ENCODE peak calls at places on chromosomes 6 and 20, in five cellular contexts. One of them, this sample, is unnamed.

GRCh38 chr6:148407372-148407771 is 64.7 kb downstream of the SASH1 start:
- DNase-seq in AG09309: peak
- DNase-seq in PC-9: peak
- DNase-seq in kidney epithelial cell: no peak
- DNase-seq in HepG2: no peak
- DNase-seq in this sample: no peak

GRCh38 chr6:146785001-146785585 is 186.3 kb downstream of the ADGB start:
- DNase-seq in PC-9: no peak
- DNase-seq in AG09309: no peak
- DNase-seq in HepG2: peak
- DNase-seq in kidney epithelial cell: no peak
- DNase-seq in this sample: no peak

GRCh38 chr20:11229772-11230171 is 556.0 kb upstream of the JAG1 start:
- DNase-seq in PC-9: peak
- DNase-seq in kidney epithelial cell: peak
- DNase-seq in HepG2: no peak
- DNase-seq in AG09309: peak
- DNase-seq in this sample: no peak

GRCh38 chr6:151170622-151171246 is 69.0 kb upstream of the AKAP12 start:
- DNase-seq in PC-9: no peak
- DNase-seq in AG09309: no peak
- DNase-seq in HepG2: no peak
- DNase-seq in kidney epithelial cell: no peak
- DNase-seq in this sample: no peak

GRCh38 chr20:57425150-57426013 is 34.2 kb downstream of the RBM38 start:
- DNase-seq in kidney epithelial cell: no peak
- DNase-seq in PC-9: no peak
- DNase-seq in HepG2: no peak
- DNase-seq in AG09309: no peak
- DNase-seq in this sample: no peak

GRCh38 chr6:44152109-44152461 is 6.5 kb upstream of the CAPN11 start:
- DNase-seq in HepG2: no peak
- DNase-seq in kidney epithelial cell: no peak
- DNase-seq in AG09309: no peak
- DNase-seq in PC-9: no peak
- DNase-seq in this sample: no peak

GRCh38 chr20:61589055-61589385 is 337.0 kb downstream of the CDH4 start:
- DNase-seq in PC-9: no peak
- DNase-seq in kidney epithelial cell: peak
- DNase-seq in HepG2: no peak
- DNase-seq in AG09309: peak
- DNase-seq in this sample: no peak

GRCh38 chr6:15588966-15589634 is 73.7 kb downstream of the DTNBP1 start:
- DNase-seq in AG09309: peak
- DNase-seq in PC-9: no peak
- DNase-seq in kidney epithelial cell: peak
- DNase-seq in HepG2: no peak
- DNase-seq in this sample: no peak

GRCh38 chr20:19929749-19930148 is 87.4 kb upstream of the NAA20 start:
- DNase-seq in PC-9: no peak
- DNase-seq in kidney epithelial cell: no peak
- DNase-seq in HepG2: no peak
- DNase-seq in AG09309: no peak
- DNase-seq in this sample: no peak

GRCh38 chr20:3473324-3473723 is 2.5 kb downstream of the ATRN start:
- DNase-seq in AG09309: no peak
- DNase-seq in kidney epithelial cell: no peak
- DNase-seq in PC-9: no peak
- DNase-seq in HepG2: no peak
- DNase-seq in this sample: no peak

DNA sequence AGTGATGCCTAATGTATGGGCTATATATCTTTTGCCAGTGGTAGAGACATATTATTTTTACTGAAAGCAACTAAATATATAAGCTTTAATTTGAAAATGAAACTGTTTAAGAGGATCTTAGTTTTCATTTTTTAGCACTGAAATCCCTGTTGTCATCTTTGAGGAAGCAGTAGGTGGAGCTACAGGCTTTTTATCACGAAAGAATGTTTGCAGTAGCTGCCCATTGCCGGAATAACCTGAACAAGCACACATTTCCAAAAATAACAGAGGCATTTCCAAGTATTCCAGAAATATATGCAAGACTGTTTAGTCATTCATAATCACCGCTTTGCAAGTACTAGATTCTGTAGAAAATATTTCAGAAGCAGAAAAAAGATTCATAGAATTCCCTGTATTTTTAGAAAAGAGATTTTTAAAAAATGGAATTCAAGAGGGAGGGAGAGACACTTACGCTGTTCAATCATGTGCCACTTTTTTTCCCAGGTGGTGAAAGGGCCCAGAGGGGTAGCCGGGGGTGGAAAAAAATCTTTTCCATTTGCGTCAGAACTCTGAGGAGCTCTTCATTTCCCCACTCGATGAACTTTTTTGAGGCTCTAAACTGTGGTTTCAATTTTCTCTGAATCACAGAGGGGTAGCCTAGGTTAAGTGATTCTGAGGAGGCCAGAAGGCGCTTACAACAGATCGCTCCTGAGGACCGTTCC is 142.5 kb upstream of the FERMT1 start:
- DNase-seq in kidney epithelial cell: peak
- DNase-seq in PC-9: no peak
- DNase-seq in HepG2: peak
- DNase-seq in AG09309: peak
- DNase-seq in this sample: no peak
- TF ChIP-seq CTCF in kidney epithelial cell: peak
- TF ChIP-seq CTCF in PC-9: peak
- TF ChIP-seq CTCF in HepG2: peak
- TF ChIP-seq CTCF in AG09309: peak
- TF ChIP-seq CTCF in this sample: peak

GRCh38 chr20:31663524-31663837 is 25.8 kb downstream of the COX4I2 start:
- DNase-seq in kidney epithelial cell: no peak
- DNase-seq in AG09309: no peak
- DNase-seq in PC-9: no peak
- DNase-seq in HepG2: no peak
- DNase-seq in this sample: no peak
- TF ChIP-seq CTCF in kidney epithelial cell: no peak
- TF ChIP-seq CTCF in AG09309: no peak
- TF ChIP-seq CTCF in PC-9: no peak
- TF ChIP-seq CTCF in HepG2: no peak
- TF ChIP-seq CTCF in this sample: no peak

GRCh38 chr6:95128439-95128838 is 448.9 kb upstream of the MANEA start:
- DNase-seq in HepG2: no peak
- DNase-seq in kidney epithelial cell: no peak
- DNase-seq in PC-9: no peak
- DNase-seq in AG09309: no peak
- DNase-seq in this sample: no peak

DNA sequence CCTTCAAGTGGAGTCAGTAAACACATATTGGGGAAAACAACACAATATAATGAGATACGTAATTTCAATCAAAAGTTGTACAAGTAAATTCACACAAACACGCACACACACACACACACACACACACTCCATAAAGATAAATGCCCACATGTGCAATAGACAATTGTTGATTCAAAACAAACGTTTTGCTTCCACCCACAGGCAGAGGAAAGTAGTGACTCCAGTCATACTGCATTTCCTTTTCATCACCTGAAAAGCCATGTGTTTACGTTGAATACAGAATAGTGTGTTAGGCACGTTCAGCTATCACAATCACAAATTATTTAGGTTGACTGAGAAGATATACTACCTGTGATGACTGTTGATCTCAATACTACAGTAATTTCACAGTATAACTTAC is 443.8 kb upstream of the MANEA start:
- DNase-seq in AG09309: no peak
- DNase-seq in kidney epithelial cell: no peak
- DNase-seq in HepG2: no peak
- DNase-seq in PC-9: no peak
- DNase-seq in this sample: no peak
- TF ChIP-seq CTCF in AG09309: no peak
- TF ChIP-seq CTCF in kidney epithelial cell: peak
- TF ChIP-seq CTCF in HepG2: peak
- TF ChIP-seq CTCF in PC-9: peak
- TF ChIP-seq CTCF in this sample: peak

GRCh38 chr20:9329356-9330092 is 184.9 kb upstream of the LAMP5 start:
- DNase-seq in AG09309: no peak
- DNase-seq in kidney epithelial cell: no peak
- DNase-seq in HepG2: no peak
- DNase-seq in PC-9: no peak
- DNase-seq in this sample: no peak

GRCh38 chr20:9319687-9320384 is 194.6 kb upstream of the LAMP5 start:
- DNase-seq in AG09309: no peak
- DNase-seq in PC-9: no peak
- DNase-seq in kidney epithelial cell: no peak
- DNase-seq in HepG2: no peak
- DNase-seq in this sample: no peak

DNA sequence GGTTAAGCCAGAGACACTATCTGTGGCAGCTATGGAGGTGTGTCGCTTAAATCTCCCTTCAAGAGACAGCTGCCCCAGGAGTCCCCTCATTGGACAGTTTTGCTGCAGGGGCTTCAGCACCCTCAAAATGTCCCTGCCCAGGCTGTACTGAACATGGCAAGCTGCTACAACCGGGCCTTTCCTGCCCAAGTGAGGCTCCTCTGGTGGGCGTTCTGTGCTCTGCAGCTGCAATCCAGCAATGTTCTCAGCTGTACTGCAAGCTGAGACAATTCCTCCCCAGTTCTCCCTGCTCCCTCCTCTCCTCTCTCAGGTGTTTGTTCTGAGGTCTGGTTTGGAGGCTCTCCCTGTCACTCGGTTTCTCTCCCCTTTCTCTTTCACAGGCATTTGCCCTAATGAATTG is 190.8 kb upstream of the LAMP5 start:
- DNase-seq in PC-9: no peak
- DNase-seq in HepG2: peak
- DNase-seq in AG09309: no peak
- DNase-seq in kidney epithelial cell: no peak
- DNase-seq in this sample: no peak
- TF ChIP-seq CTCF in PC-9: peak
- TF ChIP-seq CTCF in HepG2: peak
- TF ChIP-seq CTCF in AG09309: peak
- TF ChIP-seq CTCF in kidney epithelial cell: peak
- TF ChIP-seq CTCF in this sample: peak

GRCh38 chr6:152993431-152993830 is 9.1 kb downstream of the MTRF1L start:
- DNase-seq in PC-9: no peak
- DNase-seq in AG09309: no peak
- DNase-seq in kidney epithelial cell: no peak
- DNase-seq in HepG2: peak
- DNase-seq in this sample: no peak
- TF ChIP-seq CTCF in PC-9: no peak
- TF ChIP-seq CTCF in AG09309: no peak
- TF ChIP-seq CTCF in kidney epithelial cell: peak
- TF ChIP-seq CTCF in HepG2: peak
- TF ChIP-seq CTCF in this sample: peak

GRCh38 chr6:132780770-132781371 is 17.6 kb downstream of the SLC18B1 start:
- DNase-seq in kidney epithelial cell: no peak
- DNase-seq in HepG2: peak
- DNase-seq in PC-9: no peak
- DNase-seq in AG09309: peak
- DNase-seq in this sample: no peak
- TF ChIP-seq CTCF in kidney epithelial cell: peak
- TF ChIP-seq CTCF in HepG2: peak
- TF ChIP-seq CTCF in PC-9: peak
- TF ChIP-seq CTCF in AG09309: peak
- TF ChIP-seq CTCF in this sample: peak

GRCh38 chr20:46128310-46129151 is 10.4 kb downstream of the CD40 start:
- DNase-seq in AG09309: no peak
- DNase-seq in PC-9: no peak
- DNase-seq in kidney epithelial cell: no peak
- DNase-seq in HepG2: peak
- DNase-seq in this sample: peak
- TF ChIP-seq CTCF in AG09309: peak
- TF ChIP-seq CTCF in PC-9: peak
- TF ChIP-seq CTCF in kidney epithelial cell: peak
- TF ChIP-seq CTCF in HepG2: peak
- TF ChIP-seq CTCF in this sample: peak

GRCh38 chr6:168332020-168332419 is 12.4 kb upstream of the DACT2 start:
- DNase-seq in PC-9: no peak
- DNase-seq in HepG2: no peak
- DNase-seq in AG09309: no peak
- DNase-seq in kidney epithelial cell: no peak
- DNase-seq in this sample: no peak

GRCh38 chr6:168331058-168331457 is 11.5 kb upstream of the DACT2 start:
- DNase-seq in PC-9: no peak
- DNase-seq in AG09309: no peak
- DNase-seq in HepG2: peak
- DNase-seq in kidney epithelial cell: no peak
- DNase-seq in this sample: no peak

GRCh38 chr6:168326294-168327261 is 7.0 kb upstream of the DACT2 start:
- DNase-seq in PC-9: no peak
- DNase-seq in kidney epithelial cell: no peak
- DNase-seq in AG09309: no peak
- DNase-seq in HepG2: peak
- DNase-seq in this sample: no peak

GRCh38 chr6:168330403-168330802 is 10.8 kb upstream of the DACT2 start:
- DNase-seq in PC-9: no peak
- DNase-seq in HepG2: no peak
- DNase-seq in kidney epithelial cell: no peak
- DNase-seq in AG09309: no peak
- DNase-seq in this sample: no peak

DNA sequence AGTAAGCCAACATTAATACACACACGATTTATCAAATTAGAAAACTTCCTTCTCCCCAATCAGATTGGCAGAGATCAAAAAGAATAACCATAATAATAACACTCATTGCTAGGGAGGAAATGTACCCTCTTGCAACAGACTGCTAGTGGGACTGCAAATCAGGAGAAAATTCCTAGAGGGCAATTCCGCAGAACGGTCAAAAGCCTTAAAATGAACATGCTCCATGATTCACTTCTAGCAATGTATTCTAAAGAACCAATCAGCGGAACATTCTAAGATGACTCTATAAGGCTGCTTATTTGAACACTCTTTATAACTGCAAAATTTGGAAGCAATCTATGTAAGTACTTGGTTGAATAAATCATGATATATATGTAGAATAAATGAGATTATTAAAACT is 8.5 kb upstream of the DACT2 start:
- DNase-seq in HepG2: no peak
- DNase-seq in PC-9: no peak
- DNase-seq in AG09309: no peak
- DNase-seq in kidney epithelial cell: no peak
- DNase-seq in this sample: no peak
- TF ChIP-seq CTCF in HepG2: no peak
- TF ChIP-seq CTCF in PC-9: no peak
- TF ChIP-seq CTCF in AG09309: no peak
- TF ChIP-seq CTCF in kidney epithelial cell: no peak
- TF ChIP-seq CTCF in this sample: no peak

This sample was measured in chondrocyte.